ENCODE peak calls at places on chromosomes 5 and 9, in six cellular contexts. Y is AG04449, I is breast epithelium, A is GM12865, M is kidney epithelial cell, R is DND-41. W is an unnamed sample.

GRCh38 chr9:28774433-28775029 is 1201.2 kb upstream of the C9orf72 start:
- DNase-seq in I (no peak), A (peak; percentile 22), M (no peak), Y (no peak), R (no peak), W (no peak)

GRCh38 chr5:65651144-65651543 is 26.3 kb downstream of the SHLD3 start:
- DNase-seq in A (no peak), Y (no peak), M (no peak), I (no peak), R (no peak), W (no peak)

GRCh38 chr5:5572010-5572982 is 149.8 kb downstream of the ICE1 start:
- DNase-seq in A (no peak), I (no peak), Y (no peak), R (no peak), M (no peak), W (no peak)

GRCh38 chr9:27467486-27467885 is 56.6 kb upstream of the IFNK start:
- DNase-seq in Y (no peak), R (no peak), I (no peak), A (no peak), M (no peak), W (no peak)

GRCh38 chr5:89396262-89396975 is 513.4 kb upstream of the MEF2C start:
- DNase-seq in M (no peak), A (peak; percentile 79), R (no peak), Y (no peak), I (no peak), W (no peak)

GRCh38 chr9:77475641-77476473 is 172.3 kb downstream of the GNA14 start:
- DNase-seq in R (peak; percentile 67), M (no peak), Y (peak; percentile 64), A (peak; percentile 67), I (no peak), W (no peak)

GRCh38 chr5:1547655-1548054 is 23.9 kb upstream of the LPCAT1 start:
- DNase-seq in R (peak; percentile 1), Y (no peak), A (no peak), I (peak; percentile 6), M (no peak), W (no peak)

GRCh38 chr9:4689013-4689412 is 9.6 kb downstream of the CDC37L1 start:
- DNase-seq in M (no peak), I (no peak), A (no peak), Y (no peak), R (no peak), W (no peak)

GRCh38 chr9:33210006-33210715 is 29.8 kb upstream of the SPINK4 start:
- DNase-seq in Y (no peak), I (no peak), R (no peak), A (no peak), M (no peak), W (no peak)

GRCh38 chr5:177128551-177128976 is 5.0 kb upstream of the NSD1 start:
- DNase-seq in Y (no peak), A (no peak), M (no peak), R (peak; percentile 19), I (no peak), W (no peak)

GRCh38 chr5:68304421-68305052 is 89.0 kb downstream of the PIK3R1 start:
- DNase-seq in R (no peak), M (no peak), Y (no peak), A (no peak), I (no peak), W (no peak)

GRCh38 chr5:4674176-4674575 is 466.0 kb upstream of the ADAMTS16 start:
- DNase-seq in A (no peak), Y (no peak), M (no peak), I (no peak), R (no peak), W (no peak)

GRCh38 chr5:111553889-111554288 is 41.6 kb upstream of the STARD4 start:
- DNase-seq in M (no peak), Y (no peak), I (no peak), A (no peak), R (no peak), W (no peak)
- TF ChIP-seq CTCF in M (no peak), Y (no peak), I (no peak), A (no peak), R (no peak), W (no peak)

GRCh38 chr9:94061864-94062263 is 22.4 kb upstream of the PTPDC1 start:
- DNase-seq in I (no peak), M (no peak), Y (no peak), A (no peak), R (no peak), W (no peak)
- TF ChIP-seq CTCF in I (no peak), M (no peak), Y (no peak), A (no peak), R (no peak), W (no peak)

DNA sequence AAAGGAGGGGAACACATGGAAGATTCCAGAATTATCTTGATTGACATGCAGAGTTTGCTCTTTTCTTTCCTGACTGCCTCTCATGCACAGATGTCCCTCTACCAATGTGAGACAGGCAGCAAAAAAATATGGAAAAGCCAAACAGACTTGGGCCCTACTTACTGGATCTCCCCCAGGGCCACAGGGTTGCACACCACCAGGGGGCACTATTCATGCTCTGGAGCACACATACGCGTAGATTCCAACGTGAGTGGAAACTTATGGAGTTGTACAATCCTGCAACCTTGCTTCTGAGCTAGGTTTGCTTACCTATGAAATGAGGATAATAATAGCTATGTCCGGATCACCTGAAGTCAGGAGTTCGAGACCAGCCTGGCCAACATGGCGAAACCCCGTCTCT is 319.5 kb downstream of the ARHGEF28 start:
- DNase-seq in Y (no peak), A (peak; percentile 21), M (no peak), R (peak; percentile 7), I (no peak), W (no peak)
- TF ChIP-seq CTCF in Y (no peak), A (peak; percentile 39), M (peak; percentile 37), R (peak; percentile 40), I (no peak), W (peak; percentile 14)

GRCh38 chr5:83385812-83386211 is 85.7 kb upstream of the VCAN start:
- DNase-seq in I (no peak), Y (no peak), R (no peak), M (no peak), A (no peak), W (no peak)
- TF ChIP-seq CTCF in I (no peak), Y (no peak), R (no peak), M (no peak), A (no peak), W (no peak)

GRCh38 chr9:16727452-16728127 is 142.9 kb downstream of the BNC2 start:
- DNase-seq in M (no peak), Y (no peak), R (no peak), I (no peak), A (no peak), W (no peak)

GRCh38 chr9:16726718-16727451 is 143.6 kb downstream of the BNC2 start:
- DNase-seq in M (no peak), Y (no peak), A (no peak), R (peak; percentile 22), I (peak; percentile 30), W (peak; percentile 88)

GRCh38 chr9:16725066-16725465 is 145.4 kb downstream of the BNC2 start:
- DNase-seq in Y (no peak), R (no peak), M (no peak), I (no peak), A (no peak), W (no peak)

GRCh38 chr9:16728128-16728505 is 142.4 kb downstream of the BNC2 start:
- DNase-seq in R (no peak), Y (no peak), I (no peak), M (no peak), A (no peak), W (no peak)

GRCh38 chr9:16726023-16726422 is 144.4 kb downstream of the BNC2 start:
- DNase-seq in M (no peak), Y (no peak), R (no peak), A (no peak), I (no peak), W (no peak)
- TF ChIP-seq CTCF in M (peak; percentile 13), Y (no peak), R (no peak), A (no peak), I (no peak), W (no peak)

W was measured in mesothelial cell of epicardium.